ENCODE peak calls at places on chromosomes 11 and 22, in five cellular contexts. One of them, this sample, is unnamed.

GRCh38 chr11:65868076-65868667 is 4.4 kb downstream of the EFEMP2 start:
- DNase-seq in body of pancreas: no peak
- DNase-seq in right lobe of liver: no peak
- DNase-seq in heart right ventricle: no peak
- DNase-seq in tibial nerve: no peak
- DNase-seq in this sample: no peak

GRCh38 chr22:19132153-19132552 is 1.0 kb downstream of the TSSK2 start:
- DNase-seq in body of pancreas: no peak
- DNase-seq in heart right ventricle: no peak
- DNase-seq in right lobe of liver: no peak
- DNase-seq in tibial nerve: no peak
- DNase-seq in this sample: no peak

GRCh38 chr11:36034572-36035331 is 90.9 kb downstream of the LDLRAD3 start:
- DNase-seq in right lobe of liver: no peak
- DNase-seq in body of pancreas: no peak
- DNase-seq in tibial nerve: no peak
- DNase-seq in heart right ventricle: no peak
- DNase-seq in this sample: no peak

GRCh38 chr22:26892401-26893033 is 235.1 kb downstream of the MIAT start:
- DNase-seq in heart right ventricle: no peak
- DNase-seq in body of pancreas: peak; percentile 51
- DNase-seq in tibial nerve: no peak
- DNase-seq in right lobe of liver: peak; percentile 30
- DNase-seq in this sample: peak; percentile 19

GRCh38 chr11:93521086-93521485 is 22.1 kb downstream of the SMCO4 start:
- DNase-seq in right lobe of liver: peak; percentile 39
- DNase-seq in heart right ventricle: no peak
- DNase-seq in body of pancreas: no peak
- DNase-seq in tibial nerve: no peak
- DNase-seq in this sample: no peak

GRCh38 chr22:40111451-40111850 is 66.3 kb upstream of the TNRC6B start:
- DNase-seq in right lobe of liver: no peak
- DNase-seq in heart right ventricle: no peak
- DNase-seq in tibial nerve: no peak
- DNase-seq in body of pancreas: no peak
- DNase-seq in this sample: no peak

GRCh38 chr22:47168900-47169800 is 406.7 kb downstream of the TBC1D22A start:
- DNase-seq in body of pancreas: peak; percentile 15
- DNase-seq in right lobe of liver: peak; percentile 16
- DNase-seq in heart right ventricle: no peak
- DNase-seq in tibial nerve: peak; percentile 5
- DNase-seq in this sample: no peak

GRCh38 chr11:31264834-31265233 is 104.7 kb downstream of the DCDC1 start:
- DNase-seq in tibial nerve: no peak
- DNase-seq in right lobe of liver: no peak
- DNase-seq in body of pancreas: no peak
- DNase-seq in heart right ventricle: no peak
- DNase-seq in this sample: no peak

GRCh38 chr11:8642226-8642625 is 40.2 kb downstream of the TRIM66 start:
- DNase-seq in body of pancreas: no peak
- DNase-seq in heart right ventricle: no peak
- DNase-seq in tibial nerve: no peak
- DNase-seq in right lobe of liver: no peak
- DNase-seq in this sample: peak; percentile 3

GRCh38 chr11:71442123-71442522 is 6.1 kb downstream of the DHCR7 start:
- DNase-seq in heart right ventricle: no peak
- DNase-seq in body of pancreas: no peak
- DNase-seq in tibial nerve: no peak
- DNase-seq in right lobe of liver: no peak
- DNase-seq in this sample: no peak

GRCh38 chr11:86738615-86739014 is 61.7 kb upstream of the PRSS23 start:
- DNase-seq in body of pancreas: no peak
- DNase-seq in right lobe of liver: no peak
- DNase-seq in tibial nerve: no peak
- DNase-seq in heart right ventricle: no peak
- DNase-seq in this sample: no peak

GRCh38 chr11:119091966-119092879 is 7.5 kb downstream of the HMBS start:
- DNase-seq in tibial nerve: no peak
- DNase-seq in right lobe of liver: no peak
- DNase-seq in body of pancreas: no peak
- DNase-seq in heart right ventricle: no peak
- DNase-seq in this sample: no peak

GRCh38 chr11:119093951-119094815 is 7.5 kb downstream of the DPAGT1 start:
- DNase-seq in right lobe of liver: peak; percentile 57
- DNase-seq in tibial nerve: peak; percentile 31
- DNase-seq in heart right ventricle: no peak
- DNase-seq in body of pancreas: peak; percentile 34
- DNase-seq in this sample: no peak

GRCh38 chr11:119093666-119093950 is 8.0 kb downstream of the DPAGT1 start:
- DNase-seq in heart right ventricle: no peak
- DNase-seq in body of pancreas: no peak
- DNase-seq in tibial nerve: no peak
- DNase-seq in right lobe of liver: no peak
- DNase-seq in this sample: no peak

GRCh38 chr11:119094816-119095065 is 6.9 kb downstream of the DPAGT1 start:
- DNase-seq in right lobe of liver: peak; percentile 88
- DNase-seq in heart right ventricle: peak; percentile 79
- DNase-seq in body of pancreas: peak; percentile 89
- DNase-seq in tibial nerve: peak; percentile 75
- DNase-seq in this sample: peak; percentile 82

GRCh38 chr11:119092880-119093665 is 8.4 kb downstream of the HMBS start:
- DNase-seq in tibial nerve: no peak
- DNase-seq in right lobe of liver: no peak
- DNase-seq in heart right ventricle: no peak
- DNase-seq in body of pancreas: no peak
- DNase-seq in this sample: no peak
- H3K4me3 ChIP-seq in tibial nerve: no peak overlapping the region
- H3K4me3 ChIP-seq in right lobe of liver: peak overlapping the region; percentile 56
- H3K4me3 ChIP-seq in heart right ventricle: no peak overlapping the region
- H3K4me3 ChIP-seq in body of pancreas: no peak overlapping the region
- H3K4me3 ChIP-seq in this sample: peak overlapping the region; percentile 88

DNA sequence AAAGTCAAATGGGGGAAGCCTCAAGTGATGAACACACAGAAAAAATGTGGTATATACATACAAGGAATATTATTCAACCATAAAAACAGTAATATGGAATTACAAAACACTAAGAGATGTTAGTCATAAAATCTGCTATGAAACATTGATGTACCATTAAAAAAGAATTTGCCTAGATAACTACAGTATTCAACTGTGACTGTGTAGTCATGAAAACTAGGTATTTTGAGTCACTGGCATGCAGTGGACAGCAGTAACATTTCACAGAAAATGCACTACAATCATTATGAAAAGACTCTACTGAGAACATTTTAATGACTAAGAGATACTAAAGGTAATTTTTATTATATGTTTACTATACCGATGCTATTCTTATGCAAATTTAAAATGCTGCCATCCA is 11.7 kb downstream of the ZNF195 start:
- DNase-seq in tibial nerve: no peak
- DNase-seq in body of pancreas: no peak
- DNase-seq in right lobe of liver: no peak
- DNase-seq in heart right ventricle: no peak
- DNase-seq in this sample: no peak
- H3K9me3 ChIP-seq in tibial nerve: no peaks in the 10 kb centered on the region
- H3K9me3 ChIP-seq in body of pancreas: no peaks in the 10 kb centered on the region
- H3K9me3 ChIP-seq in right lobe of liver: no peaks in the 10 kb centered on the region
- H3K9me3 ChIP-seq in heart right ventricle: peaks cover 4% of the 10 kb centered on the region
- H3K9me3 ChIP-seq in this sample: peaks cover 2% of the 10 kb centered on the region

GRCh38 chr11:44926036-44926435 is 24.6 kb downstream of the TP53I11 start:
- DNase-seq in heart right ventricle: no peak
- DNase-seq in right lobe of liver: no peak
- DNase-seq in tibial nerve: no peak
- DNase-seq in body of pancreas: no peak
- DNase-seq in this sample: no peak

GRCh38 chr11:44928807-44929206 is 21.9 kb downstream of the TP53I11 start:
- DNase-seq in tibial nerve: no peak
- DNase-seq in right lobe of liver: no peak
- DNase-seq in heart right ventricle: no peak
- DNase-seq in body of pancreas: no peak
- DNase-seq in this sample: no peak

GRCh38 chr11:44923796-44924195 is 26.9 kb downstream of the TP53I11 start:
- DNase-seq in tibial nerve: no peak
- DNase-seq in right lobe of liver: no peak
- DNase-seq in body of pancreas: no peak
- DNase-seq in heart right ventricle: no peak
- DNase-seq in this sample: no peak

GRCh38 chr11:44928144-44928543 is 22.5 kb downstream of the TP53I11 start:
- DNase-seq in body of pancreas: no peak
- DNase-seq in tibial nerve: no peak
- DNase-seq in heart right ventricle: no peak
- DNase-seq in right lobe of liver: no peak
- DNase-seq in this sample: no peak

DNA sequence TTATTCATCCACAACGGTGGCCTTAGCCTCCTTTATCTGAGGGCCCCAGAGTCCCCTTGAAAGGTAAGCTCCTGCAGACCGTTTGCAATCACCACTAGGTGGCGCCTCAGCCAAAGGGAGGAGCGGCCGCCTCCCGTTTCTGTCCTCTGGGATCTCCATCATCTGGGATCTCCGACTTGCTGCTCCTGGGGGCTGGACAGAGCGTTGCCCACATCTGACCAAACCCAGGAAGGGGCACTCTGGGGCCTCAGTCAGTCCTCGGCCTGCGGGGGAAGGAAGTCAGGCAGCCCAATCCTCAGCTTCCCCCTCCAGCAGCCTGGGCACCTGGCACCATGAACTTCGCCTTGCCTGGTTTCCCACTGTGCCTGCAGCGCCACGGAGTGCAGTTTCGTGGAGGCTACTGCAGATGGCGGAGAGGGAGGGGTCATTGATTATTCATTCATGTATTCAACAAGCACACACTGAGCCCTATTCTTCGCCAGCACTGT is 23.5 kb downstream of the TP53I11 start:
- DNase-seq in body of pancreas: peak; percentile 76
- DNase-seq in heart right ventricle: peak; percentile 68
- DNase-seq in tibial nerve: no peak
- DNase-seq in right lobe of liver: peak; percentile 73
- DNase-seq in this sample: peak; percentile 76
- H3K4me3 ChIP-seq in body of pancreas: no peak overlapping the region
- H3K4me3 ChIP-seq in heart right ventricle: no peak overlapping the region
- H3K4me3 ChIP-seq in tibial nerve: no peak overlapping the region
- H3K4me3 ChIP-seq in right lobe of liver: no peak overlapping the region
- H3K4me3 ChIP-seq in this sample: no peak overlapping the region

GRCh38 chr22:48944433-48944755 is 883.3 kb downstream of the BRD1 start:
- DNase-seq in body of pancreas: no peak
- DNase-seq in tibial nerve: no peak
- DNase-seq in right lobe of liver: no peak
- DNase-seq in heart right ventricle: no peak
- DNase-seq in this sample: no peak
- H3K9me3 ChIP-seq in body of pancreas: no peaks in the 10 kb centered on the region
- H3K9me3 ChIP-seq in tibial nerve: no peaks in the 10 kb centered on the region
- H3K9me3 ChIP-seq in right lobe of liver: no peaks in the 10 kb centered on the region
- H3K9me3 ChIP-seq in heart right ventricle: no peaks in the 10 kb centered on the region
- H3K9me3 ChIP-seq in this sample: no peaks in the 10 kb centered on the region

GRCh38 chr11:17691550-17691949 is 27.8 kb upstream of the MYOD1 start:
- DNase-seq in tibial nerve: no peak
- DNase-seq in right lobe of liver: no peak
- DNase-seq in body of pancreas: no peak
- DNase-seq in heart right ventricle: no peak
- DNase-seq in this sample: no peak

GRCh38 chr11:17684550-17684949 is 34.8 kb upstream of the MYOD1 start:
- DNase-seq in tibial nerve: no peak
- DNase-seq in heart right ventricle: no peak
- DNase-seq in body of pancreas: no peak
- DNase-seq in right lobe of liver: no peak
- DNase-seq in this sample: no peak

GRCh38 chr11:17686185-17686980 is 33.0 kb upstream of the MYOD1 start:
- DNase-seq in tibial nerve: no peak
- DNase-seq in body of pancreas: no peak
- DNase-seq in right lobe of liver: no peak
- DNase-seq in heart right ventricle: no peak
- DNase-seq in this sample: no peak

GRCh38 chr11:17692006-17692405 is 27.4 kb upstream of the MYOD1 start:
- DNase-seq in right lobe of liver: no peak
- DNase-seq in body of pancreas: no peak
- DNase-seq in heart right ventricle: no peak
- DNase-seq in tibial nerve: no peak
- DNase-seq in this sample: no peak

GRCh38 chr11:17687946-17688670 is 31.3 kb upstream of the MYOD1 start:
- DNase-seq in right lobe of liver: no peak
- DNase-seq in body of pancreas: no peak
- DNase-seq in heart right ventricle: no peak
- DNase-seq in tibial nerve: no peak
- DNase-seq in this sample: no peak
- H3K4me3 ChIP-seq in right lobe of liver: no peak overlapping the region
- H3K4me3 ChIP-seq in body of pancreas: no peak overlapping the region
- H3K4me3 ChIP-seq in heart right ventricle: no peak overlapping the region
- H3K4me3 ChIP-seq in tibial nerve: no peak overlapping the region
- H3K4me3 ChIP-seq in this sample: no peak overlapping the region

This sample was measured in small intestine.